ENCODE peak calls at places on chromosomes 12 and 14, in six cellular contexts. S is mesendoderm, P is mesenchymal stem cell, I is trophoblast cell, Y is IMR-90, V is neuronal stem cell. N is an unnamed sample.

GRCh38 chr12:121748571-121749265 is 36.2 kb downstream of the TMEM120B start:
- DNase-seq in I (peak), S (peak), V (no peak), Y (peak), P (peak), N (no peak)

GRCh38 chr14:65156568-65157366 is 54.5 kb upstream of the MAX start:
- DNase-seq in I (no peak), Y (peak), S (no peak), V (no peak), P (peak), N (no peak)

GRCh38 chr12:28443337-28443736 is 253.1 kb downstream of the CCDC91 start:
- DNase-seq in I (no peak), V (no peak), S (no peak), Y (no peak), P (no peak), N (no peak)

GRCh38 chr12:58419905-58420304 is 478.5 kb downstream of the ATP23 start:
- DNase-seq in Y (peak), P (no peak), V (no peak), S (no peak), I (no peak), N (no peak)

GRCh38 chr14:91753501-91754128 is 21.7 kb upstream of the CATSPERB start:
- DNase-seq in P (no peak), I (no peak), S (peak), V (no peak), Y (no peak), N (no peak)

GRCh38 chr12:119786539-119786938 is 90.6 kb downstream of the CIT start:
- DNase-seq in P (no peak), Y (no peak), V (no peak), I (no peak), S (no peak), N (no peak)

GRCh38 chr12:67271976-67272375 is 2.8 kb downstream of the CAND1 start:
- DNase-seq in P (no peak), Y (peak), V (no peak), S (no peak), I (no peak), N (no peak)

GRCh38 chr14:91263329-91263728 is 18.8 kb upstream of the GPR68 start:
- DNase-seq in S (no peak), I (no peak), P (no peak), Y (no peak), V (no peak), N (no peak)

GRCh38 chr12:76554411-76555225 is 5.0 kb downstream of the OSBPL8 start:
- DNase-seq in I (no peak), P (no peak), Y (no peak), V (no peak), S (no peak), N (no peak)

GRCh38 chr12:55060470-55060869 is 40.7 kb downstream of the NEUROD4 start:
- DNase-seq in P (no peak), V (no peak), S (peak), Y (no peak), I (peak), N (no peak)

GRCh38 chr12:68609955-68610434 is 704 bp upstream of the RAP1B start:
- DNase-seq in S (no peak), P (no peak), I (no peak), Y (peak), V (no peak), N (no peak)

GRCh38 chr12:130838951-130839769 is at the start of gene STX2:
- DNase-seq in S (peak), I (peak), Y (peak), P (peak), V (peak), N (no peak)

GRCh38 chr12:68222336-68222735 is 3.3 kb downstream of the IL26 start:
- DNase-seq in V (no peak), P (no peak), S (peak), Y (peak), I (peak), N (no peak)

GRCh38 chr14:68860771-68861170 is 67.9 kb upstream of the ZFP36L1 start:
- DNase-seq in S (no peak), Y (no peak), V (no peak), I (no peak), P (no peak), N (no peak)

GRCh38 chr12:69676257-69677012 is 22.7 kb downstream of the BEST3 start:
- DNase-seq in Y (peak), I (no peak), S (no peak), V (no peak), P (no peak), N (no peak)

GRCh38 chr12:18868673-18869072 is 130.8 kb downstream of the CAPZA3 start:
- DNase-seq in V (no peak), P (no peak), Y (peak), S (no peak), I (no peak), N (no peak)

GRCh38 chr14:91082282-91082681 is 21.8 kb upstream of the RPS6KA5 start:
- DNase-seq in S (no peak), P (no peak), I (peak), V (no peak), Y (no peak), N (no peak)

GRCh38 chr12:19211802-19212201 is 82.3 kb downstream of the PLEKHA5 start:
- DNase-seq in Y (no peak), P (no peak), I (no peak), S (peak), V (no peak), N (no peak)

GRCh38 chr12:18079541-18080230 is 10.3 kb downstream of the RERGL start:
- DNase-seq in I (no peak), P (no peak), Y (no peak), V (no peak), S (peak), N (no peak)

GRCh38 chr12:69028941-69029729 is 96.2 kb upstream of the CPM start:
- DNase-seq in V (no peak), P (no peak), I (no peak), Y (no peak), S (no peak), N (no peak)

GRCh38 chr12:25052191-25053020 is 103.5 kb upstream of the BCAT1 start:
- DNase-seq in I (no peak), V (no peak), Y (no peak), P (no peak), S (peak), N (no peak)

GRCh38 chr12:117835113-117835512 is 133.7 kb downstream of the KSR2 start:
- DNase-seq in Y (no peak), V (no peak), I (no peak), P (no peak), S (no peak), N (no peak)

GRCh38 chr14:84579292-84579691 is 950.7 kb upstream of the FLRT2 start:
- DNase-seq in V (no peak), S (no peak), Y (no peak), P (no peak), I (no peak), N (no peak)

GRCh38 chr12:65720136-65720535 is 104.1 kb upstream of the HMGA2 start:
- DNase-seq in V (no peak), I (peak), P (no peak), Y (peak), S (no peak), N (no peak)

GRCh38 chr14:64806862-64807495 is 72.7 kb downstream of the SPTB start:
- DNase-seq in Y (no peak), V (no peak), I (no peak), P (no peak), S (no peak), N (no peak)

GRCh38 chr14:26808407-26808806 is 210.6 kb upstream of the NOVA1 start:
- DNase-seq in V (no peak), Y (no peak), I (no peak), S (peak), P (no peak), N (no peak)

GRCh38 chr12:26473291-26473690 is 277.9 kb downstream of the SSPN start:
- DNase-seq in V (no peak), P (no peak), I (no peak), Y (peak), S (no peak), N (no peak)

GRCh38 chr14:24298892-24299254 is 707 bp downstream of the DHRS1 start:
- DNase-seq in V (no peak), I (peak), Y (peak), P (peak), S (peak), N (no peak)

GRCh38 chr14:25411933-25412757 is 362.2 kb upstream of the STXBP6 start:
- DNase-seq in V (peak), S (peak), P (no peak), Y (no peak), I (no peak), N (peak)

GRCh38 chr12:120630139-120630895 is 10.1 kb upstream of the CABP1 start:
- DNase-seq in P (no peak), V (no peak), S (peak), I (peak), Y (no peak), N (no peak)

GRCh38 chr14:31326111-31326510 is 94.2 kb downstream of the HEATR5A start:
- DNase-seq in I (no peak), V (no peak), S (peak), P (peak), Y (peak), N (no peak)

GRCh38 chr12:64125913-64126312 is 96.2 kb downstream of the KICS2 start:
- DNase-seq in P (no peak), Y (no peak), I (no peak), V (no peak), S (peak), N (no peak)

GRCh38 chr12:7645395-7646177 is 20.1 kb downstream of the APOBEC1 start:
- DNase-seq in I (no peak), S (peak), P (peak), V (no peak), Y (peak), N (no peak)

GRCh38 chr14:104722938-104723650 is 935 bp upstream of the ADSS1 start:
- DNase-seq in V (no peak), P (no peak), Y (no peak), S (peak), I (peak), N (no peak)

GRCh38 chr14:104394606-104394910 is 185.0 kb upstream of the C14orf180 start:
- DNase-seq in V (no peak), I (no peak), P (no peak), S (no peak), Y (no peak), N (no peak)

GRCh38 chr12:116955382-116956021 is 44.8 kb downstream of the FBXW8 start:
- DNase-seq in Y (peak), I (peak), S (peak), V (no peak), P (peak), N (no peak)

GRCh38 chr12:121989266-121989950 is 32.3 kb upstream of the BCL7A start:
- DNase-seq in I (no peak), P (no peak), S (no peak), Y (no peak), V (no peak), N (no peak)

GRCh38 chr12:107228076-107228475 is 134.7 kb upstream of the CRY1 start:
- DNase-seq in P (no peak), S (no peak), V (no peak), I (no peak), Y (no peak), N (no peak)
- H4K8ac ChIP-seq in P (no peak), S (no peak), V (no peak), I (no peak), Y (no peak), N (no peak)

DNA sequence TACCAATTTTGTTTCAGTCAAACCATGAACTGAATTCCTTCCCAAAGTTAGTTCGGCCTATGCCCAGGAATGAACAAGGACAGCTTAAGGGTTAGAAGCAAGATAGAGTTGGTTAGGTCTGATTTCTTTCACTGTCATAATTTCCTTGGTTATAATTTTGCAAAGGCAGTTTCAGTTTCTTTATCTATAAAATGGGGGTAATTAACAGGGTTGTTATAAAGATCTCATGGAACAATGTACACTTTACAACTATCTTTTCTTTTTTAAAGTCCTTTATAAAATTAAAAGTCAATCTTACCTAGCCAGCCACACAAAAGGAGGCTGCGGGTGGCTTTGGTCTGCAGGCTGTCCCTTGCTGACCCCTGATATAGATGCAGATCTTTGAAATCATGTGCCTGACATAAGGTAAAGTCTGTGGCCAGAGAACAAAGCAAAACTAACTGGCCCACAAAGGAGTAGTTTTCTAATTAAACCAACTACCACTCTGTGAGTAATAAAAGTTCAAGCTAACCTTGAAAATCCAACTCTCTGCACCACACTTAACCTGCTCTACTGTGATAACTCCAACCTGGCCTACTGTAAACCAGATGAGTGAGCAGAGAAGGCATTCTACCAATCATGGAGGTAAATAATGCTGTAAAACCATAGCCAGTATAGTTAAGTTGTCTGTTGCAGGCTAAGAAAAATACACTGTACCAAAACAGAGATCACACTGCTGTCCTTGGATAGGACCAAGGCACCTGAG is 49.5 kb downstream of the SLC38A1 start:
- DNase-seq in S (no peak), P (no peak), I (no peak), V (no peak), Y (no peak), N (no peak)
- H3K4me3 ChIP-seq in S (no peak), P (no peak), I (no peak), V (no peak), Y (no peak), N (no peak)

GRCh38 chr14:81219821-81220487 is 805 bp downstream of the GTF2A1 start:
- DNase-seq in I (peak), Y (peak), P (no peak), V (no peak), S (peak), N (peak)
- H4K8ac ChIP-seq in I (peak), Y (peak), P (peak), V (no peak), S (peak), N (peak)

DNA sequence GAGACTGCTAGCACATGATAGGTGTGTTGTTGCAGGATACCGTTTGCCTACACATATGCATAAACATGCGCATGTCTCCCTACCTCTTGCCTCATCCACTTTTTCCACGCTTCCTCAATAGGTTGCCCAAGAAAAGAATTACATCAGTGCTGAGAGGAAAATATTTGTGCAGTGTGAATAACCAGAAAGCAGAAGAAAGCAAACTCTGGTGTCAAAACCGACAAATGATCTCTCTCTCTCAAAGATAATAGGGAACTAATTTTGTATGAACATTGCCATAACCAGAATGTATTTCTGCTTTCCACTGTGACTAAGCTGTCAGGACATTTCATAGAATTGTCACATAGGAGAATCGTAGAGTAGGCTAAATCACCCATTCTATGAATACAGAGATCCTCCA is 1.3 kb downstream of the CLEC7A start:
- DNase-seq in V (no peak), P (peak), Y (no peak), I (peak), S (peak), N (no peak)
- H3K4me3 ChIP-seq in V (no peak), P (no peak), Y (no peak), I (no peak), S (no peak), N (no peak)

DNA sequence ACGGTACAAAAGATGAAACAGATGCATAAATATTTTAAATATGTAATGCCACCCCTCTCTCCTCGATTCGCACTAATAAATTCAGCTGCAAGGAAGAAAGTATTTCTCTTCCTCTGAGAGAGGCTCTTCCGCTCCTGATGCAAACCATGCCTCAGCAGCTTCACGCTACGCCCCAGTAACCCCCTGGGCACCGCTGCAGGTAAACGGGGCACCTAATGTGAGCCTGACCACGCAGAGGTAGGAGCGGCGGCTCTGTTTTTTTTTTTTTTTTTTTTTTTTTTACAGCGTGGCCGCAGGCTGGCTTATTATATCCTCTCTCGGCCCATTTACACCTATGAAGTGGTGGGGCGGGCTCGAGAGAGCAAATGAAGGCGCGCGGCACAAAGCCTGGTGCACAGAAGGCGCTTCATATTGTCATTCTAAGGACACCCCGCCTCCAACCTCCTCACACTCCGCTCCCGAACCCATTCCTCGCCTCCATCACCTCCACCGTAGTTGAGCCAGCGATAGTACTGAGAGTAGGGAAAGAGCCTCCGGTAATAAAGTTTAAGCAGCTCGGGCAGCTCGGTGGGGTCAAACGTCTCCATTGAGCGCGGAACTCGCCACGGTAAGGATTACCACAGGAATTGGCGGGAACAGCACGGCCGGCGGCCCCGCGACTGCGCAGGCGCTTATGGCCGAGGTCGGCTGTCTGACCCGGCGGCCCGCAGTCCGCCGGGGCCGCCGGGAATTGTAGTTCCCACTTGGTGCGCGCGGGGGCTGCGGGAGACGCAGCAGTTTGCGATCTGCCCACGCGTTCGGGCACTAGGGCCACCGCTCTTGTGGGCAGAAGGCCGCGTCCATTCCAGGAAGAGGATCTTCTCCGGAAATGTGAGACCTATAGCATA is at the start of gene PRIM1:
- DNase-seq in Y (peak), I (peak), V (peak), P (peak), S (peak), N (peak)
- H4K8ac ChIP-seq in Y (peak), I (peak), V (peak), P (no peak), S (no peak), N (peak)

GRCh38 chr14:36582874-36583241 is 444 bp upstream of the NKX2-8 start:
- DNase-seq in S (no peak), P (no peak), I (no peak), Y (no peak), V (no peak), N (no peak)

GRCh38 chr14:36582011-36582873 is at the start of gene NKX2-8:
- DNase-seq in V (no peak), S (peak), P (no peak), I (no peak), Y (no peak), N (peak)

GRCh38 chr14:36583242-36584166 is 1.1 kb upstream of the NKX2-8 start:
- DNase-seq in I (no peak), Y (no peak), S (peak), P (peak), V (no peak), N (no peak)

GRCh38 chr14:36585100-36585499 is 2.7 kb upstream of the NKX2-8 start:
- DNase-seq in Y (no peak), I (no peak), P (no peak), V (no peak), S (no peak), N (no peak)

GRCh38 chr14:36584167-36584811 is 1.9 kb upstream of the NKX2-8 start:
- DNase-seq in Y (no peak), P (no peak), V (no peak), I (no peak), S (no peak), N (no peak)
- H3K4me3 ChIP-seq in Y (no peak), P (no peak), V (no peak), I (no peak), S (no peak), N (no peak)

GRCh38 chr12:109475993-109476806 is 900 bp downstream of the KCTD10 start:
- DNase-seq in S (peak), V (no peak), Y (no peak), P (no peak), I (no peak), N (no peak)
- H4K8ac ChIP-seq in S (no peak), V (no peak), Y (peak), P (no peak), I (peak), N (peak)

GRCh38 chr12:39145175-39145999 is 240.0 kb upstream of the CPNE8 start:
- DNase-seq in I (peak), P (peak), S (peak), Y (no peak), V (peak), N (no peak)

DNA sequence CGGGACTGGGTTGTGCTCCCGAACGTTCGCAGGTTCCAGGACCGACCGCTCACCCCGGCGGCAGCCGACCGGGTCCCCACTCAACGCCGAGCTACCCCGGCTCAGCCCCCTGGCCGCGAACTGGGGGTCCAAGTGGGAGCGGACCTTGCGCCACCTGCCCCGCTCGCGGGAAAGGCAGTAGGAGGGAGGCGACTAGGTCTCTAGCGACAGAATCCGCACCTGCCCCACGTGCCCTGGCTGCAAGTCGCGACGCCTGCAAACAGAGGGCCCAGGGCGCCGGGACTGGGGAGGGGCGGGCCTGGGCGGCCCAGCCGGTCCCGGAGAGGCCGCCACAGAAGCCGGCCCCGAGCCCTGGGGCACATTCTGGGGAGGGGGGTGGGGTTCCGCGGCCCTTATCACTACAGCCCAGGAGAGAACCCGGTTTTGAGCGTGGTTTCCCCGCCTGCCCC is 239.2 kb upstream of the CPNE8 start:
- DNase-seq in I (no peak), P (no peak), V (no peak), S (no peak), Y (no peak), N (peak)
- H3K4me3 ChIP-seq in I (no peak), P (peak), V (no peak), S (no peak), Y (no peak), N (peak)

N was measured in H1.